ENCODE peak calls at places on chromosomes 3 and 15, in five cellular contexts. R is endothelial cell of umbilical vein, S is uterus, Q is IMR-90, P is breast epithelium. I is an unnamed sample. For H3K27me3, the result is how much of the 10 kb centered on the place peaks cover.

GRCh38 chr15:62578548-62578947 is 413.5 kb upstream of the C2CD4B start:
- DNase-seq in S (no peak), R (no peak), P (no peak), Q (no peak), I (no peak)

GRCh38 chr15:43775411-43775965 is 1.3 kb downstream of the ELL3 start:
- DNase-seq in Q (peak), R (peak), S (peak), P (peak), I (peak)

GRCh38 chr3:58581328-58582091 is 4.3 kb upstream of the FAM107A start:
- DNase-seq in P (no peak), S (no peak), Q (no peak), R (no peak), I (no peak)

GRCh38 chr15:81475926-81476325 is 101.9 kb upstream of the TMC3 start:
- DNase-seq in S (no peak), P (no peak), R (no peak), Q (no peak), I (no peak)

GRCh38 chr15:74540135-74540760 is 772 bp upstream of the ARID3B start:
- DNase-seq in Q (peak), R (no peak), P (no peak), S (no peak), I (no peak)

GRCh38 chr3:28326458-28326926 is 22.0 kb upstream of the ZCWPW2 start:
- DNase-seq in R (no peak), P (no peak), S (no peak), Q (peak), I (no peak)

GRCh38 chr15:92116320-92116719 is 262.8 kb downstream of the SLCO3A1 start:
- DNase-seq in Q (no peak), P (no peak), S (no peak), R (no peak), I (no peak)

GRCh38 chr3:188884299-188885043 is 287.3 kb upstream of the TPRG1 start:
- DNase-seq in R (peak), S (no peak), P (no peak), Q (no peak), I (no peak)

GRCh38 chr3:177597325-177598109 is 400.2 kb upstream of the TBL1XR1 start:
- DNase-seq in Q (peak), P (peak), S (peak), R (peak), I (peak)

GRCh38 chr3:66453525-66454463 is 47.0 kb downstream of the LRIG1 start:
- DNase-seq in R (no peak), Q (no peak), S (no peak), P (no peak), I (peak)

GRCh38 chr3:56667973-56668579 is 15.0 kb downstream of the TASOR start:
- DNase-seq in R (no peak), S (no peak), Q (no peak), P (no peak), I (no peak)

GRCh38 chr3:159458010-159458409 is 530.6 kb upstream of the IL12A start:
- DNase-seq in Q (peak), P (no peak), R (peak), S (no peak), I (no peak)

GRCh38 chr15:81111018-81111417 is 23.1 kb upstream of the CFAP161 start:
- DNase-seq in R (no peak), Q (no peak), S (no peak), P (no peak), I (no peak)

GRCh38 chr3:82807781-82808180 is 1046.3 kb upstream of the GBE1 start:
- DNase-seq in Q (no peak), R (no peak), S (no peak), P (no peak), I (no peak)

GRCh38 chr3:37987751-37988179 is 2.8 kb upstream of the VILL start:
- DNase-seq in S (no peak), Q (peak), P (no peak), R (no peak), I (no peak)

GRCh38 chr15:53786421-53786820 is 27.0 kb upstream of the WDR72 start:
- DNase-seq in R (no peak), P (no peak), Q (no peak), S (no peak), I (no peak)

GRCh38 chr15:29102911-29103824 is 166.5 kb downstream of the NSMCE3 start:
- DNase-seq in S (no peak), Q (no peak), P (no peak), R (no peak), I (no peak)

GRCh38 chr3:4670352-4670751 is 177.2 kb downstream of the ITPR1 start:
- DNase-seq in S (no peak), R (no peak), Q (no peak), P (no peak), I (no peak)

GRCh38 chr15:35486296-35486695 is 59.7 kb downstream of the DPH6 start:
- DNase-seq in P (no peak), R (no peak), S (no peak), Q (no peak), I (no peak)

GRCh38 chr15:51737538-51738305 is at the start of gene LYSMD2:
- DNase-seq in Q (peak), S (peak), P (peak), R (peak), I (peak)

GRCh38 chr15:51735611-51736010 is 1.8 kb downstream of the LYSMD2 start:
- DNase-seq in R (no peak), P (no peak), S (no peak), Q (no peak), I (no peak)

GRCh38 chr15:51735211-51735610 is 2.2 kb downstream of the LYSMD2 start:
- DNase-seq in S (no peak), Q (no peak), R (no peak), P (no peak), I (no peak)

GRCh38 chr15:51736646-51737537 is 563 bp downstream of the LYSMD2 start:
- DNase-seq in S (peak), R (peak), P (no peak), Q (no peak), I (peak)

DNA sequence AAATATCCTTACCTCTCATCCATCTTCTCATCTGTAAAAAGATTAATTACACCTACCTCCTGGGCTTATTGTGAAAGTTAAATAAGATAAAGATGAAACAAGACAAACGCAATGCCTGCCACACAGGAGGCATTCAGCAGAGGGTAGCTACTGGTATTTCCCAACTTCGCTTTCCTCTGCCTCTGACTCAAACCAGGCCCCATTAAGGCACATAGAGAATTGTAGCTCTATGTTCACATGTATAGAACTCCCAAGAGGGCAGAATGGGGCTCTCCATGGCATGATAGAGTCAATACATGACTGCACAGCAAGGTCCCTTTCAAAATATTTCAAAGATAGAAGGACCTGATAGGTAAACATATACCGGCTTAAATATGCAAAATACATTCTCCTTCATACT is 1.4 kb downstream of the LYSMD2 start:
- DNase-seq in S (no peak), P (no peak), Q (no peak), R (no peak), I (no peak)
- H3K27me3 ChIP-seq in S (under half), P (under half), Q (under half), R (under half), I (under half)

GRCh38 chr15:39979606-39980005 is 45.7 kb downstream of the EIF2AK4 start:
- DNase-seq in Q (peak), S (no peak), R (no peak), P (no peak), I (no peak)

GRCh38 chr15:39974656-39975230 is 40.8 kb downstream of the EIF2AK4 start:
- DNase-seq in Q (peak), S (no peak), R (no peak), P (no peak), I (no peak)

DNA sequence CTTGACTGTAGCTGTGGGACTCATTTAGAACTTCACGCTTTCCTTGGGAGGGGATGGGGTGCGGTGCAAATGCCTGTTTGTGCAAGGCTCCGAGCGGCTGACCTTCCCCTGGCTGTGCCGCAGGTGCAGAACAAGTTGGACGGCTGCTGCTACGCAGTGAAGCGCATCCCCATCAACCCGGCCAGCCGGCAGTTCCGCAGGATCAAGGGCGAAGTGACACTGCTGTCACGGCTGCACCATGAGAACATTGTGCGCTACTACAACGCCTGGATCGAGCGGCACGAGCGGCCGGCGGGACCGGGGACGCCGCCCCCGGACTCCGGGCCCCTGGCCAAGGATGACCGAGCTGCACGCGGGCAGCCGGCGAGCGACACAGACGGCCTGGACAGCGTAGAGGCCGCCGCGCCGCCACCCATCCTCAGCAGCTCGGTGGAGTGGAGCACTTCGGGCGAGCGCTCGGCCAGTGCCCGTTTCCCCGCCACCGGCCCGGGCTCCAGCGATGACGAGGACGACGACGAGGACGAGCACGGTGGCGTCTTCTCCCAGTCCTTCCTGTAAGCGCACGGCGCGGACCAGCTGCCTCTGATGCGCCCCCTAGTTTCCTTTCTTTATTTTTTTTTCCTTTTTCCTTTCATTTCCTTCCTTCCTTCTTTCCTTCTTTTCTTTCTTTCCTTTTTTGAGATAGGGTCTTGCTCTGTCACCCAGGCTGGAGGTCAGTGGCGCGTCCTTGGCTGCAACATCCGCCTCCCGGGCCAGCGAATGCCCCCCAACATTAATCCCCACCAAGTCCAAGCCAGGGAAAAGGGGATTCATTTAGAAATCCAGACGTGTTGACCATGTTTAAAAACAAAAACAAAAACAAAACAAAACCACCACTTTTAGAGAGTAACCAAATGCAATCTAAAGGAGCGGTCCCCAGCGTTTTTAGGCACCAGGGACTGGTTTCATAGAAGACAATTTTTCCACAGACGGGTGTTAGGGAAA is 42.7 kb downstream of the EIF2AK4 start:
- DNase-seq in Q (peak), P (peak), S (peak), R (peak), I (peak)
- TF ChIP-seq POLR2A in Q (no peak), P (no peak), S (no peak), R (no peak), I (no peak)

GRCh38 chr15:70151008-70151407 is 53.3 kb upstream of the TLE3 start:
- DNase-seq in S (no peak), Q (no peak), P (no peak), R (no peak), I (no peak)
- H3K4me3 ChIP-seq in S (no peak), Q (no peak), P (no peak), R (no peak), I (no peak)

GRCh38 chr15:100227781-100228180 is 114.0 kb downstream of the ADAMTS17 start:
- DNase-seq in S (no peak), R (no peak), Q (no peak), P (no peak), I (no peak)
- H3K27me3 ChIP-seq in S (under half), R (under half), Q (under half), P (under half), I (under half)

GRCh38 chr3:48664929-48665328 is 2.2 kb upstream of the CELSR3 start:
- DNase-seq in Q (no peak), S (no peak), R (no peak), P (no peak), I (no peak)

GRCh38 chr3:48664313-48664644 is 1.6 kb upstream of the CELSR3 start:
- DNase-seq in R (no peak), Q (no peak), P (no peak), S (no peak), I (no peak)

GRCh38 chr3:48662753-48663488 is at the start of gene CELSR3:
- DNase-seq in R (peak), S (peak), Q (peak), P (peak), I (no peak)

GRCh38 chr3:48662140-48662752 is 440 bp downstream of the CELSR3 start:
- DNase-seq in R (no peak), S (no peak), Q (no peak), P (no peak), I (no peak)

DNA sequence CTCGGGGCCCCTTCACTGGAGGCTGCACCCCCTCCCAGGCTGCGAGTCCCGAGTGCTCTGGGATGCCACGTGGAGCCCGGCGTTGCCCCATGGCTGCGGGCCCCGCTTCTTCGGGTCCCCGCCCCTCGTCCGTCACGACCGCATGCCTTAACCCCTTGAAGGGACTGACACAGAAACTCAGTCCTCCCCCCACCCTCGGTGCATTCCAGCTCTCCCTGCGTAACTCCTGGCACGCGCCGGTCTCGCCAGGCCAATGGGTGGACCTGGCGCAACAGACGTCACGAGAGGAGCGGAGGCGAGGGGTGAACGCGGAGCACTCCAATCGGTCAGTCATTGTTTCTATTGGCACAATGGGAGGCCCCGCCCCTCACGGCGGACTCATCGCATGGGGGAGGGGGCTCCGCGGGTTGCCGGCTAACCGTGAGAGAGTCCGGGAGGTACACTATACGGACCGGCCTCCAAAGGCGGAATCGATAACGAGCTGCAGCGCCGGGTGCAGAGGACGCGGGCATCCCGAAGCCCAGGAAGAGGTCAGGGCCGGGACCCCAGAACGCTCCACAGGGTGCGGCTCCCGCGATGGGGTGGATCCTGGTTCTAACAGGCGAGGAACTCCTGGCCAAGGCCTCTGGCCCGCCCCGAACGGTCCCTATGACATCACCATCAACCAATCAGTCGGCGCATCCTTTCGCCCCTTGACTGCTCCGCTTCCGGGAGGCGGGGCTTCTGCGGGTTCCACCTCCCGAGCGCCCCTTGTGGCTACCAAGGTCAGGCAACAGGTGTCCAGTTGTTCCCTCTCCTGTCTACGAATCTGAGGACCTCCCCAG is 1.0 kb upstream of the CELSR3 start:
- DNase-seq in P (peak), R (peak), Q (peak), S (peak), I (peak)
- TF ChIP-seq POLR2A in P (no peak), R (peak), Q (peak), S (peak), I (no peak)